ENCODE peak calls at places on chromosomes 7 and 10, in six cellular contexts. R, H, B, W, X and E are unnamed samples.

GRCh38 chr7:25187932-25188331 is 40.4 kb downstream of the NPVF start:
- DNase-seq in R (peak), H (no peak), B (no peak), W (peak), X (peak), E (peak)

GRCh38 chr7:1007901-1008300 is 24.9 kb downstream of the CYP2W1 start:
- DNase-seq in R (no peak), H (no peak), B (no peak), W (no peak), X (no peak), E (no peak)

GRCh38 chr7:33905389-33906032 is at the start of gene BMPER:
- DNase-seq in R (peak), H (no peak), B (no peak), W (no peak), X (no peak), E (no peak)

GRCh38 chr10:113430634-113431033 is 122.2 kb upstream of the HABP2 start:
- DNase-seq in R (no peak), H (no peak), B (no peak), W (no peak), X (no peak), E (no peak)

GRCh38 chr10:131211146-131211545 is 100.4 kb downstream of the TCERG1L start:
- DNase-seq in R (no peak), H (no peak), B (no peak), W (no peak), X (no peak), E (no peak)

GRCh38 chr7:5652118-5652517 is 129.3 kb downstream of the RNF216 start:
- DNase-seq in R (no peak), H (no peak), B (no peak), W (no peak), X (no peak), E (no peak)

GRCh38 chr7:133670250-133670649 is 417.4 kb downstream of the EXOC4 start:
- DNase-seq in R (no peak), H (no peak), B (no peak), W (no peak), X (no peak), E (no peak)

GRCh38 chr7:8442814-8443304 is 9.4 kb downstream of the NXPH1 start:
- DNase-seq in R (no peak), H (peak), B (no peak), W (peak), X (no peak), E (peak)

GRCh38 chr10:33337335-33337854 is 2.9 kb upstream of the NRP1 start:
- DNase-seq in R (peak), H (no peak), B (no peak), W (no peak), X (no peak), E (no peak)

GRCh38 chr10:118809821-118810220 is 55.1 kb upstream of the CACUL1 start:
- DNase-seq in R (no peak), H (no peak), B (no peak), W (no peak), X (no peak), E (no peak)

GRCh38 chr10:13347235-13348156 is 597 bp downstream of the SEPHS1 start:
- DNase-seq in R (peak), H (peak), B (no peak), W (peak), X (peak), E (peak)

GRCh38 chr7:51645707-51646298 is 329.2 kb upstream of the COBL start:
- DNase-seq in R (no peak), H (no peak), B (no peak), W (no peak), X (no peak), E (no peak)

GRCh38 chr10:94174838-94175237 is 181.1 kb downstream of the PLCE1 start:
- DNase-seq in R (no peak), H (no peak), B (no peak), W (no peak), X (no peak), E (no peak)

GRCh38 chr7:104627516-104627915 is 299.1 kb downstream of the LHFPL3 start:
- DNase-seq in R (no peak), H (peak), B (no peak), W (no peak), X (no peak), E (peak)

GRCh38 chr10:103231047-103231551 is 14.6 kb upstream of the RPEL1 start:
- DNase-seq in R (peak), H (peak), B (no peak), W (no peak), X (peak), E (no peak)

GRCh38 chr10:30783939-30784500 is 154.5 kb upstream of the LYZL2 start:
- DNase-seq in R (peak), H (peak), B (peak), W (peak), X (peak), E (peak)

GRCh38 chr10:13593560-13593959 is 6.8 kb downstream of the PRPF18 start:
- DNase-seq in R (no peak), H (no peak), B (no peak), W (no peak), X (no peak), E (no peak)

GRCh38 chr10:69335613-69336012 is 57.3 kb downstream of the HK1 start:
- DNase-seq in R (no peak), H (no peak), B (no peak), W (no peak), X (no peak), E (no peak)

GRCh38 chr10:6476989-6477388 is 103.1 kb downstream of the PRKCQ start:
- DNase-seq in R (no peak), H (no peak), B (no peak), W (no peak), X (no peak), E (peak)
- TF ChIP-seq MYC in R (no peak), H (no peak), B (no peak), W (no peak), X (no peak), E (no peak)

GRCh38 chr10:21797537-21797936 is 206.0 kb downstream of the DNAJC1 start:
- DNase-seq in R (no peak), H (no peak), B (no peak), W (no peak), X (no peak), E (no peak)
- H3K4me3 ChIP-seq in R (no peak), H (no peak), B (no peak), W (no peak), X (no peak), E (no peak)

GRCh38 chr7:71752171-71752935 is 620.4 kb downstream of the GALNT17 start:
- DNase-seq in R (peak), H (no peak), B (no peak), W (peak), X (peak), E (peak)

GRCh38 chr7:71750290-71750689 is 618.3 kb downstream of the GALNT17 start:
- DNase-seq in R (no peak), H (no peak), B (no peak), W (no peak), X (no peak), E (no peak)

GRCh38 chr7:71754828-71755227 is 622.9 kb downstream of the GALNT17 start:
- DNase-seq in R (no peak), H (no peak), B (no peak), W (no peak), X (no peak), E (no peak)

GRCh38 chr7:71753236-71753635 is 621.3 kb downstream of the GALNT17 start:
- DNase-seq in R (no peak), H (no peak), B (no peak), W (no peak), X (no peak), E (no peak)

DNA sequence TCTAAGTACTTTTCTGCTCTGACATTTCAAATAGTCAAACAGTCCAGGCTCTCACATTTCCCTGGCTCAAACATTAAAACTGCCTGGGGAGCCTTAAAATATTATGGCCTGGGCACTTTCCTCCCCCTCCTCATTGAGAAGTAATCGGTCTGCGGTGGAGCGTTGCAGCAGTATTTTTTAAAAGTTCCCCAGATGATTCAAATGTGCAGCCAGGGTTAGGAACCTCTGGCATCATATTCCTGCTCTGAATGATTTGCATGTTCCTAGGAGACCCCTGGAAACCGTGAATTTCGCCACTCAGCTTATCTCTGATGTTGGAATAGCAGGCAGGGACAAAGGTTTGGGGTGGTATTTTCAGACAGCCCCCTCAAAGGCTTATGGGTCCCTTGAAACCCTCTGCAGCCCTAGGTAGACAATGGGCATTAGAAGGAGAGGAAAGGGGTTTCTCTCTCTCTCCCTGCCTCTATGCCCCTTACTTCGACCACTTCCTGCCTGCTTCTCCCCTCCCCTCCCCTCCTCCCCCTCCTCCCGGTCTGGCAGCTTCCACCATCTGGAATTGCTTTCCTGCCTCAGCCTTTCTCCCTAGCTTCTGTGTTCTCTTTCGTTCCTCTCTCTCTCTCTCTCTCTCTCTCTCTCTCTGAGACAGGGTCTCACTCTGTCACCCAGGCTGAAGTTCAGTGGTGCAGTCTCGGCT is 622.2 kb downstream of the GALNT17 start:
- DNase-seq in R (no peak), H (no peak), B (no peak), W (no peak), X (no peak), E (no peak)
- TF ChIP-seq MAX in R (no peak), H (no peak), B (no peak), W (no peak), X (no peak), E (no peak)

GRCh38 chr7:28018020-28018419 is 162.6 kb downstream of the JAZF1 start:
- DNase-seq in R (no peak), H (no peak), B (no peak), W (no peak), X (no peak), E (no peak)

GRCh38 chr7:28018446-28018845 is 162.1 kb downstream of the JAZF1 start:
- DNase-seq in R (no peak), H (no peak), B (no peak), W (no peak), X (no peak), E (no peak)

GRCh38 chr7:28015169-28015568 is 165.4 kb downstream of the JAZF1 start:
- DNase-seq in R (no peak), H (no peak), B (no peak), W (no peak), X (no peak), E (no peak)

GRCh38 chr7:28017372-28017771 is 163.2 kb downstream of the JAZF1 start:
- DNase-seq in R (no peak), H (peak), B (no peak), W (no peak), X (no peak), E (no peak)

GRCh38 chr7:28016297-28016696 is 164.3 kb downstream of the JAZF1 start:
- DNase-seq in R (no peak), H (no peak), B (no peak), W (no peak), X (no peak), E (no peak)
- TF ChIP-seq MYC in R (no peak), H (no peak), B (no peak), W (no peak), X (no peak), E (no peak)

GRCh38 chr10:104328916-104329710 is 9.2 kb downstream of the ITPRIP start:
- DNase-seq in R (peak), H (peak), B (no peak), W (no peak), X (peak), E (peak)

GRCh38 chr10:104331208-104331838 is 6.9 kb downstream of the ITPRIP start:
- DNase-seq in R (no peak), H (peak), B (no peak), W (no peak), X (peak), E (no peak)

GRCh38 chr10:104329754-104330153 is 8.5 kb downstream of the ITPRIP start:
- DNase-seq in R (peak), H (no peak), B (no peak), W (no peak), X (no peak), E (peak)

GRCh38 chr10:104328636-104328915 is 9.7 kb downstream of the ITPRIP start:
- DNase-seq in R (no peak), H (no peak), B (no peak), W (no peak), X (no peak), E (no peak)

DNA sequence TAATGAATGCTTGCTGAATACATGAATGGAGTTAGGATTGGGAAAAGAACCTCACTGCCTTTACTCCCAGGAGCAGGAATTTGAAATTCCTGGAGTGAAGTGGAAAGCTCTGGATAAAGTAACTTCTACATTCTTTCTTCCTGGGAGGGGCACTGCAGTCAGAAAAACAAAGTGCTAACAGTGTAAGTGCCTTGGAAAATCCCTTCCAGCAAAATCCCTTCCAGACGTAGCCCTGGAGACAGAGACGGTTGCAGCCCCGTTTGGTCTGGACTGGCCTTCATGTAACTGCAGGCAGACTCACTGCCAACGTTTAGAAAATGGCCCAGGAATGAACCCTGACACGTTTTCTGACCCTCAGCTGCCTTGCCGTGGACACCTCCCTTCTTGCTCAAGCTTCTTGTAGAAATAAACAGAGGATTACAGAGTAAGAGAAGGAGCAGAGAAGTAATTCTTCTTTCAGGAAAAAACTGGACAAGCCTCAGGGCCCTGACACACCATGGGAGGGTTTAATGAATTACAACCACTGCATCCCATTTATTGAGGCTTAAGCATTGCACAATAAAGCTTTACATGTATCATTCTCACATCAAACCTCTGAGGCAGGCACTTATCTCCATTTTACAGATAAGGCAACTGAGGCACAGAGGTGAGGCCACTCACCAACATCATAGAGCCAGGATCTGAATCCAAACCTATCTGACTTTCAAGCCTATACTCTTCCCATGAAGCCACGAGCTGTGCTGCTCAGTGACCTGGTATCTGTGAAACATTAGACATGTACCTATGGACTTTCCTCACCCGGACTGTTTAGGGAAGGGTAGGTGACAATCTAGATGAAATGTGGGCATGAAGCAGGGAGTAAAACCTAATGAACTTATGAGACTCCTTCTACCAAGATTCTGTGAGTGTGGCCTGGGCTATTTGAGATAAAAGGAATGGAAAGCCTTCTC is 7.8 kb downstream of the ITPRIP start:
- DNase-seq in R (peak), H (peak), B (no peak), W (no peak), X (peak), E (no peak)
- H3K4me3 ChIP-seq in R (peak), H (peak), B (no peak), W (no peak), X (no peak), E (no peak)